ENCODE peak calls at places on chromosome 21, in four cellular contexts. A is colonic mucosa, Z is A673, R is GM23248. F is an unnamed sample.

GRCh38 chr21:36989699-36990507 is 16.6 kb upstream of the RIPPLY3 start:
- DNase-seq in Z (peak), A (peak), R (peak), F (peak)

GRCh38 chr21:35170244-35170756 is 121.2 kb upstream of the RUNX1 start:
- DNase-seq in A (no peak), R (no peak), Z (no peak), F (no peak)

GRCh38 chr21:35045539-35046222 is 3.4 kb downstream of the RUNX1 start:
- DNase-seq in R (no peak), A (no peak), Z (no peak), F (no peak)

GRCh38 chr21:37445228-37445627 is 78.7 kb downstream of the DYRK1A start:
- DNase-seq in R (peak), A (no peak), Z (no peak), F (no peak)

GRCh38 chr21:41993744-41994143 is 16.4 kb downstream of the ZBTB21 start:
- DNase-seq in A (no peak), R (peak), Z (no peak), F (no peak)

GRCh38 chr21:17512245-17513213 is at the start of gene CXADR:
- DNase-seq in Z (peak), R (peak), A (peak), F (peak)

GRCh38 chr21:38810034-38810825 is 4.5 kb downstream of the ETS2 start:
- DNase-seq in A (peak), R (no peak), Z (no peak), F (no peak)

GRCh38 chr21:28794341-28794970 is 198.2 kb downstream of the LTN1 start:
- DNase-seq in Z (no peak), R (no peak), A (no peak), F (no peak)

GRCh38 chr21:28391938-28392337 is 600.7 kb downstream of the LTN1 start:
- DNase-seq in A (no peak), Z (no peak), R (no peak), F (no peak)

GRCh38 chr21:42311160-42311559 is 4.0 kb downstream of the TFF3 start:
- DNase-seq in R (no peak), A (no peak), Z (no peak), F (no peak)

GRCh38 chr21:16587141-16587570 is 857.4 kb downstream of the USP25 start:
- DNase-seq in Z (peak), R (peak), A (peak), F (peak)

GRCh38 chr21:42061195-42061865 is 9.8 kb upstream of the UMODL1 start:
- DNase-seq in R (no peak), Z (no peak), A (peak), F (peak)

GRCh38 chr21:37060296-37060695 is 12.6 kb downstream of the PIGP start:
- DNase-seq in R (peak), A (peak), Z (peak), F (no peak)

GRCh38 chr21:38542263-38542662 is 44.0 kb upstream of the ERG start:
- DNase-seq in Z (no peak), R (no peak), A (no peak), F (no peak)

GRCh38 chr21:21183092-21183491 is 184.9 kb downstream of the NCAM2 start:
- DNase-seq in Z (no peak), R (no peak), A (no peak), F (no peak)

GRCh38 chr21:39788383-39788782 is 43.4 kb downstream of the IGSF5 start:
- DNase-seq in A (peak), R (peak), Z (peak), F (peak)

GRCh38 chr21:41561701-41562100 is 53.7 kb upstream of the TMPRSS2 start:
- DNase-seq in Z (no peak), R (peak), A (no peak), F (no peak)

GRCh38 chr21:29892379-29892778 is 47.4 kb downstream of the GRIK1 start:
- DNase-seq in R (no peak), A (no peak), Z (no peak), F (no peak)

GRCh38 chr21:29893687-29894086 is 46.1 kb downstream of the GRIK1 start:
- DNase-seq in A (no peak), R (no peak), Z (no peak), F (no peak)

DNA sequence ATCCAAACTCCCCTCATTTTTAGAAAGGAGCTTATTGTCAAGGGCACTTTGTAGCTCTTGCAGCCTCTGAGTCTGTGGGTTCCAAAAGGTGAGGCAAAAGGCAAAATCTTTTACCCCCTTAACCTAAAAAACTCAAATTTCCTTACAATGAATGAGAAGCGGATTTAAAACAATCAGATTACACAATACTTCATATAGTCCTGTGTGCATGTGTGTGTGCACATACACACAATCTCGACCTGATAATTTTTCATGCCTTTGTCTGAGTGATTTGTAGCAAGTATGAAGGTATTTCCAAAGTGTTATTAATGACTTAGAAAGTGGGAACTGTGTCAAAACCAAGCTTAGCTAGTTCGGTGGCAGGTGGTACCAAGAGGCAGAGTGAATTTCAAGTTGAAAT is 42.9 kb downstream of the GRIK1 start:
- DNase-seq in R (no peak), A (no peak), Z (no peak), F (no peak)
- H3K27ac ChIP-seq in R (no peak), A (no peak), Z (no peak), F (no peak)

DNA sequence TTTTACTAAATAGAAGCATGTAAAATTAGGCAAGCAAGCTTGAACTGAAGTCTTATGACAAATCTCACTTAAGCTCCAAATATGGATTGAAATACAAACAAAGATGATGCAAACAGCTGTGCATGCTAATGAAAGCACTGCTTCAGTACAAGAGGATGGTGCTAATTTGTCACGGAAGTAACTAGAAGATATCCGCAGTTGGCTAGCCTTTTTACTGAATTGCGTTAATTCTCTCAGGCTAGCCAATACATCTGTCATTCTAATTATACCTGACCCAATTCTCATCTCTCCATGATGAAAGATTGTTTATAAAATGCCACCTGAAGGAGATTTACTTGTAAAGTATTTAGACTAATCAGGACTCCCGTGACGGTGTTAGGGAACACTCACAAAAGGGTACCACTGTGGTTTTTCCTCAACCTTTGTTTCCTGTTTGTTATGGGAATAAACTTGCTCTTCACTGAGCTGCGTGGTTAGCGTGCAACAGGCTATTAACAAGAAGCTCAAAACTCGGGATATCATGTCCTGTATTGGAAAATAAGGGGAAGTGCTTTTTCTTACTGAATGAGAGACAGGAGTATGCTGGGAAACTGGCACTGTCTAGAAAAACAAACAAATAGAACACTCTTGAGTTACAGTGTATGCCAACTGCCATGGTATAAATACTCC is 162.5 kb downstream of the APP start:
- DNase-seq in R (peak), Z (peak), A (no peak), F (no peak)
- H3K27ac ChIP-seq in R (peak), Z (peak), A (no peak), F (peak)

GRCh38 chr21:44334637-44335030 is 4.6 kb downstream of the CFAP410 start:
- DNase-seq in Z (no peak), R (no peak), A (no peak), F (no peak)

GRCh38 chr21:44333701-44334636 is 5.2 kb downstream of the CFAP410 start:
- DNase-seq in R (no peak), A (no peak), Z (no peak), F (no peak)

GRCh38 chr21:44337428-44337827 is 1.8 kb downstream of the CFAP410 start:
- DNase-seq in A (no peak), R (peak), Z (no peak), F (no peak)

GRCh38 chr21:44332965-44333364 is 6.2 kb downstream of the CFAP410 start:
- DNase-seq in Z (no peak), A (no peak), R (no peak), F (no peak)

DNA sequence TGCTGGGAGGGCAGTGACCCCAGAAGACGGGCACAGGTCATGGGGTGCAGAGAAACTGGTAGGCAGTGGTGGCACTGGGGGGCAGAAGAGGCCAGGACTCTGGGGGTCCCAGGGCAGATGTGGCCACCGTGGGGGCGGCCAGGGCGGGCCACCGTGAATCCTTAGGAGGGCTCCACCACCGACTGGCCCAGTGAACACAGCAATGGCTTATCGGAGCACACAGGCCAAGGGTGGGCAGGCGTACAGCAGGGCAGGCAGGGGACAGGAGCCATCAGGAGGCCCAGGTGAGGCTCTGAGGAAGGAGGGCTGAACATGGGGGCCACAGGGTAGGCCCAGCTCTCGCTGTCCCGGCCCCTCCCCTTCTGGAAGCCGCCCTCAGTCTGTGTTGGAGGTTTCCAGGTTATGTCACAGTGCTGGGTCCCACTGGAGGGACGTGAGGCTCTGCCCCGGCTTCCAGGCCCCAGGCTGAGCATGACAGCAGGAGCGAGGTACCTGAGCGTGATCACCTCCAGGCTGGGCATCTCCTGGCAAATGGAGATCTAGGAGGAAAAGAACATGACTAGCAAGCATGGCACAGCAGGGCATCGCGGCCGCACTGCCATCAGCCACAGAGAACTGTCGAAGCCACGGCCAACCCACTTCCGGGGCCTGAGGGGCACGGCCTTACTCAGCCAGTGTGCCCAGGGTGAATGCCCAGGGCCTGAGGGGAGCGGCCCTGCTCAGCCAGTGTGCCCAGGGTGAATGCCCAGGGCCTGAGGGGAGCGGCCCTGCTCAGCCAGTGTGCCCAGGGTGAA is 3.7 kb downstream of the CFAP410 start:
- DNase-seq in R (no peak), Z (no peak), A (no peak), F (no peak)
- H3K27ac ChIP-seq in R (no peak), Z (no peak), A (no peak), F (no peak)

GRCh38 chr21:33169360-33169759 is 60.4 kb upstream of the IFNAR2 start:
- DNase-seq in R (no peak), A (no peak), Z (no peak), F (no peak)
- H3K27ac ChIP-seq in R (no peak), A (no peak), Z (no peak), F (no peak)

GRCh38 chr21:32570456-32570855 is 14.9 kb downstream of the TCP10L start:
- DNase-seq in Z (no peak), A (no peak), R (no peak), F (no peak)

GRCh38 chr21:32574946-32575925 is 10.1 kb downstream of the TCP10L start:
- DNase-seq in R (no peak), A (no peak), Z (no peak), F (no peak)

GRCh38 chr21:32569261-32570230 is 15.8 kb downstream of the TCP10L start:
- DNase-seq in R (peak), A (peak), Z (peak), F (peak)

GRCh38 chr21:32576011-32576410 is 9.3 kb downstream of the TCP10L start:
- DNase-seq in R (no peak), A (no peak), Z (no peak), F (no peak)

DNA sequence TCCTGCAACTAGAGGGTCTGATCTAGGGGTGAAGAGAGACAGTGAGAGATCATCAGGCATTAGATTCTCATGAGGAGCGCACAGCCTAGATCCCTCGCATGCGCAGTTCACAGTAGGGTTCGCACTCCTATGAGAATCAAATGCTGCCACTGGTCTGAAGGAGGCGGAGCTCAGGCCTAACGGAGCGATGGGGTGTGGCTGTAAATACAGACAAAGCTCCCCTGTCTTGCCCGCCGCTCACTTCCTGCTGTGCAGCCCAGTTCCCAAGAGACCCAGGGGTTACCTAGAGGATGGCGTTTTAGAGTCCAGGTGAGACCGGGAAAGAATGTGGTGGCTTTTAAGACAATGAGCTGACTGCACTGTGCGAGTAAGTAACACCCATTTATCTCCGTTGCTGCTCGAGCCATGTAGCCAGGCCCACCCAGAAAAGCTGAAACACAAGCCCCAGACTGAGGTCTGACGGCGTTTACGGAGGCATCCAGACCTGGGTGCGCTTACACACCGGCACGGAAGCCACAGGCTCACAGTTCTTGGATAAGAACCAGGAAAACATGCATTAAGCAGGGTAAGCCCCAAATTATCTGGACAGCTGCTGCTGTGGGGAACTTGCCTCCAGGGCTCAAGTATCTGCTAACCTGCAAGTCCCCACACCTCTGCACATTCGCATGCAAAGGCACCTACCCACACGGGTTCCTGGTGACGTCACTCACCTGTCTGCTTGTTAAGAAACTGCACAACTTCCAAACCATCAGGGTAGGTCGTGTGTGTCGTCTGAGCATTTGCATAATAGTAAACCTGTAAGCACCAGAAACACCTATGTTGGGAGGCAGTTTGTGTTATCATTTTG is 12.5 kb downstream of the TCP10L start:
- DNase-seq in A (peak), Z (no peak), R (no peak), F (no peak)
- H3K27ac ChIP-seq in A (no peak), Z (no peak), R (no peak), F (no peak)

DNA sequence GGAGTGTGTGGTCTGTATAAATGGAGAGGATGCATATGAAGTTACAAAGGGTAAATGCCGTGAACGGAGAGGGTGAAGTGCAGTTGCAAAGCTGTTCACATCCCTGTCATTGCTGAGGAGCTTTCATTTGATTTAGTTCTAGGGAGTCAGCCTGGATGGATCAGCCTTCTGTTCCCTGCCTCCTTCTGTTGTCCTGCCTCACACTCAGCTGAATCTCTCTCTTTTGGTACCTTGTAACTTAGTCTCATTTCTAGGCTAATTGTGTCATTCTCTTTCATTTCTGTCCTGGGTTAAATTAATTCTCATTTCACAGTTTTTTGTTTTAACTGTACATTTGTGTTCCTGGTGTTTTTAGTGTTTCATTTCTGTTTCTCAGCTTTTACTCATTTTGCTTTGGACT is 133.2 kb upstream of the COL6A1 start:
- DNase-seq in A (no peak), R (no peak), Z (no peak), F (no peak)
- H3K27ac ChIP-seq in A (no peak), R (no peak), Z (no peak), F (no peak)

GRCh38 chr21:43347461-43347860 is 79.5 kb downstream of the SIK1 start:
- DNase-seq in Z (no peak), R (no peak), A (no peak), F (no peak)

GRCh38 chr21:43352138-43352537 is 74.8 kb downstream of the SIK1 start:
- DNase-seq in A (no peak), R (no peak), Z (no peak), F (no peak)

GRCh38 chr21:43348801-43349261 is 78.1 kb downstream of the SIK1 start:
- DNase-seq in A (no peak), Z (no peak), R (no peak), F (no peak)

GRCh38 chr21:43347864-43348766 is 78.8 kb downstream of the SIK1 start:
- DNase-seq in R (peak), Z (no peak), A (no peak), F (no peak)

DNA sequence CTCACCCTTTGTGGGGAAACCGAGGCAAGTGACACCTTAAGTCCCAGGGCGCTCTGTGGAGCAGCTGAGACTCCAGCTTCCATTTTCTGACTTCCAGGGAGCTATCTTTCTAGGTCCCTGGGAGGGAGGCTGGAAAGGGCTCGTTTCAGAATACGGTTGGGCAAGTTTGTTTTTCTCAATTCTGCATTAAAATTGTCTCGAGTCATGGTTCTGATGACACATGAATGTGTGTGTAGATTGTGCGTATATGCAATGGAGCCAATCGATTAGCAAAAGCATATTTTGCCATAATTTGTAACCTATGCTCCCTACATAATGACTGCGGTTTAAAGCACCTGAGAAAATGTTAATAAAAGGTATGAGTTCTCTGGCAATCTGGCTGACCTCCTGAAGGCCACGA is 77.3 kb downstream of the SIK1 start:
- DNase-seq in Z (no peak), R (no peak), A (no peak), F (no peak)
- H3K27ac ChIP-seq in Z (no peak), R (no peak), A (no peak), F (no peak)

F was measured in substantia nigra.